ENCODE peak calls at places on chromosomes 11 and 22, in nine cellular contexts. One of them, this sample, is unnamed.

GRCh38 chr11:100515087-100515486 is 172.0 kb upstream of the ARHGAP42 start:
- DNase-seq in uterus: no peak
- DNase-seq in fibroblast of lung: peak
- DNase-seq in GM23338: peak
- DNase-seq in mucosa of descending colon: no peak
- DNase-seq in brain microvascular endothelial cell: peak
- DNase-seq in endothelial cell: peak
- DNase-seq in cardiac fibroblast: peak
- DNase-seq in GM12865: no peak
- DNase-seq in this sample: no peak

GRCh38 chr11:79926707-79927106 is 485.9 kb upstream of the TENM4 start:
- DNase-seq in uterus: no peak
- DNase-seq in fibroblast of lung: no peak
- DNase-seq in GM23338: no peak
- DNase-seq in mucosa of descending colon: no peak
- DNase-seq in brain microvascular endothelial cell: no peak
- DNase-seq in endothelial cell: no peak
- DNase-seq in cardiac fibroblast: no peak
- DNase-seq in GM12865: no peak
- DNase-seq in this sample: no peak

GRCh38 chr11:100689141-100689540 is 2.1 kb downstream of the ARHGAP42 start:
- DNase-seq in uterus: no peak
- DNase-seq in fibroblast of lung: no peak
- DNase-seq in GM23338: no peak
- DNase-seq in mucosa of descending colon: no peak
- DNase-seq in brain microvascular endothelial cell: no peak
- DNase-seq in endothelial cell: no peak
- DNase-seq in cardiac fibroblast: peak
- DNase-seq in GM12865: no peak
- DNase-seq in this sample: no peak

GRCh38 chr11:126993599-126993998 is 7.0 kb downstream of the KIRREL3 start:
- DNase-seq in uterus: no peak
- DNase-seq in fibroblast of lung: peak
- DNase-seq in GM23338: no peak
- DNase-seq in mucosa of descending colon: no peak
- DNase-seq in brain microvascular endothelial cell: no peak
- DNase-seq in endothelial cell: no peak
- DNase-seq in cardiac fibroblast: peak
- DNase-seq in GM12865: no peak
- DNase-seq in this sample: no peak

GRCh38 chr22:27474112-27474571 is 327.4 kb downstream of the MN1 start:
- DNase-seq in uterus: no peak
- DNase-seq in fibroblast of lung: peak
- DNase-seq in GM23338: no peak
- DNase-seq in mucosa of descending colon: no peak
- DNase-seq in brain microvascular endothelial cell: peak
- DNase-seq in endothelial cell: no peak
- DNase-seq in cardiac fibroblast: peak
- DNase-seq in GM12865: no peak
- DNase-seq in this sample: no peak

GRCh38 chr11:47388697-47389576 is 10.6 kb upstream of the SPI1 start:
- DNase-seq in uterus: no peak
- DNase-seq in fibroblast of lung: no peak
- DNase-seq in GM23338: no peak
- DNase-seq in mucosa of descending colon: no peak
- DNase-seq in brain microvascular endothelial cell: no peak
- DNase-seq in endothelial cell: no peak
- DNase-seq in cardiac fibroblast: no peak
- DNase-seq in GM12865: no peak
- DNase-seq in this sample: no peak

GRCh38 chr11:102620858-102621561 is 4.1 kb downstream of the MMP20 start:
- DNase-seq in uterus: no peak
- DNase-seq in fibroblast of lung: peak
- DNase-seq in GM23338: no peak
- DNase-seq in mucosa of descending colon: no peak
- DNase-seq in brain microvascular endothelial cell: peak
- DNase-seq in endothelial cell: no peak
- DNase-seq in cardiac fibroblast: peak
- DNase-seq in GM12865: no peak
- DNase-seq in this sample: no peak

GRCh38 chr11:36095716-36096115 is 151.9 kb downstream of the LDLRAD3 start:
- DNase-seq in uterus: no peak
- DNase-seq in fibroblast of lung: peak
- DNase-seq in GM23338: no peak
- DNase-seq in mucosa of descending colon: peak
- DNase-seq in brain microvascular endothelial cell: no peak
- DNase-seq in endothelial cell: no peak
- DNase-seq in cardiac fibroblast: no peak
- DNase-seq in GM12865: no peak
- DNase-seq in this sample: no peak

GRCh38 chr11:106619320-106619990 is 398.8 kb downstream of the GUCY1A2 start:
- DNase-seq in uterus: no peak
- DNase-seq in fibroblast of lung: no peak
- DNase-seq in GM23338: no peak
- DNase-seq in mucosa of descending colon: no peak
- DNase-seq in brain microvascular endothelial cell: no peak
- DNase-seq in endothelial cell: no peak
- DNase-seq in cardiac fibroblast: peak
- DNase-seq in GM12865: no peak
- DNase-seq in this sample: no peak

GRCh38 chr11:126153999-126154398 is 57.5 kb downstream of the RPUSD4 start:
- DNase-seq in uterus: peak
- DNase-seq in fibroblast of lung: peak
- DNase-seq in GM23338: no peak
- DNase-seq in mucosa of descending colon: peak
- DNase-seq in brain microvascular endothelial cell: no peak
- DNase-seq in endothelial cell: no peak
- DNase-seq in cardiac fibroblast: no peak
- DNase-seq in GM12865: no peak
- DNase-seq in this sample: no peak

GRCh38 chr22:23243006-23243573 is 62.8 kb downstream of the BCR start:
- DNase-seq in uterus: no peak
- DNase-seq in fibroblast of lung: peak
- DNase-seq in GM23338: peak
- DNase-seq in mucosa of descending colon: no peak
- DNase-seq in brain microvascular endothelial cell: no peak
- DNase-seq in endothelial cell: no peak
- DNase-seq in cardiac fibroblast: no peak
- DNase-seq in GM12865: peak
- DNase-seq in this sample: no peak

GRCh38 chr11:5618807-5619206 is 6.0 kb upstream of the TRIM34 start:
- DNase-seq in uterus: no peak
- DNase-seq in fibroblast of lung: peak
- DNase-seq in GM23338: no peak
- DNase-seq in mucosa of descending colon: no peak
- DNase-seq in brain microvascular endothelial cell: peak
- DNase-seq in endothelial cell: no peak
- DNase-seq in cardiac fibroblast: peak
- DNase-seq in GM12865: no peak
- DNase-seq in this sample: no peak

GRCh38 chr11:64560941-64561340 is 30.1 kb upstream of the SLC22A12 start:
- DNase-seq in uterus: no peak
- DNase-seq in fibroblast of lung: no peak
- DNase-seq in GM23338: no peak
- DNase-seq in mucosa of descending colon: no peak
- DNase-seq in brain microvascular endothelial cell: no peak
- DNase-seq in endothelial cell: no peak
- DNase-seq in cardiac fibroblast: no peak
- DNase-seq in GM12865: no peak
- DNase-seq in this sample: no peak

GRCh38 chr22:21606775-21607174 is 23.0 kb downstream of the YDJC start:
- DNase-seq in uterus: no peak
- DNase-seq in fibroblast of lung: no peak
- DNase-seq in GM23338: no peak
- DNase-seq in mucosa of descending colon: no peak
- DNase-seq in brain microvascular endothelial cell: no peak
- DNase-seq in endothelial cell: no peak
- DNase-seq in cardiac fibroblast: no peak
- DNase-seq in GM12865: no peak
- DNase-seq in this sample: no peak

GRCh38 chr22:19713650-19714319 is 518 bp upstream of the SEPTIN5 start:
- DNase-seq in uterus: no peak
- DNase-seq in fibroblast of lung: no peak
- DNase-seq in GM23338: peak
- DNase-seq in mucosa of descending colon: no peak
- DNase-seq in brain microvascular endothelial cell: no peak
- DNase-seq in endothelial cell: no peak
- DNase-seq in cardiac fibroblast: no peak
- DNase-seq in GM12865: no peak
- DNase-seq in this sample: no peak

DNA sequence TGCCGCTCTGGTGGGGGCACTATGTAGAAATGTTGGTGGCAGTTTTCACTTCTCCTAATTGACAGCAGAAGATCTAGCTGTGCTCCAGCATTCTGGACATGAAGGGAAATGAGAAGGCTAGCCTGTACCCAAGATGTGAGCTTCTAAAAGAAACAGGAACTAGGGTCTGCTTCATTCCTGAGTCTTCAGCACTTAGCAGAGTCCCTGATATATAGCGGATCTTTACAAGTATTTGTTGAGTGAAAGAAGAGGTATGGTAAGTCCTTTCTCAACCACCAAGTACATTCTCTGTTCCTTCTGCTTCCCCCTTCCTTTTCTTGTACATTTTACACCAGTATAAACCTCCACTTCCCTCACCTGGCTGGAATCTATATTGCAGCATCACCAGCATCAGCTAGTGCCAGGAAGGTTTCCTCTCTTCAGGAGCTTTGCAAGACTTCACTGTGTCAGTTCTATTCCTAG is 408.3 kb upstream of the CADM1 start:
- DNase-seq in uterus: no peak
- DNase-seq in fibroblast of lung: peak
- DNase-seq in GM23338: peak
- DNase-seq in mucosa of descending colon: no peak
- DNase-seq in brain microvascular endothelial cell: no peak
- DNase-seq in endothelial cell: peak
- DNase-seq in cardiac fibroblast: no peak
- DNase-seq in GM12865: peak
- DNase-seq in this sample: no peak
- TF ChIP-seq CTCF in uterus: no peak
- TF ChIP-seq CTCF in fibroblast of lung: no peak
- TF ChIP-seq CTCF in GM23338: peak
- TF ChIP-seq CTCF in mucosa of descending colon: no peak
- TF ChIP-seq CTCF in brain microvascular endothelial cell: peak
- TF ChIP-seq CTCF in endothelial cell: no peak
- TF ChIP-seq CTCF in cardiac fibroblast: no peak
- TF ChIP-seq CTCF in GM12865: peak
- TF ChIP-seq CTCF in this sample: peak

GRCh38 chr22:43624144-43624998 is 187.7 kb downstream of the EFCAB6 start:
- DNase-seq in uterus: no peak
- DNase-seq in fibroblast of lung: peak
- DNase-seq in GM23338: no peak
- DNase-seq in mucosa of descending colon: no peak
- DNase-seq in brain microvascular endothelial cell: peak
- DNase-seq in endothelial cell: no peak
- DNase-seq in cardiac fibroblast: no peak
- DNase-seq in GM12865: no peak
- DNase-seq in this sample: no peak

GRCh38 chr22:43616645-43617044 is 195.5 kb downstream of the EFCAB6 start:
- DNase-seq in uterus: no peak
- DNase-seq in fibroblast of lung: no peak
- DNase-seq in GM23338: no peak
- DNase-seq in mucosa of descending colon: peak
- DNase-seq in brain microvascular endothelial cell: no peak
- DNase-seq in endothelial cell: no peak
- DNase-seq in cardiac fibroblast: no peak
- DNase-seq in GM12865: no peak
- DNase-seq in this sample: no peak

GRCh38 chr22:43618517-43618916 is 193.6 kb downstream of the EFCAB6 start:
- DNase-seq in uterus: no peak
- DNase-seq in fibroblast of lung: no peak
- DNase-seq in GM23338: no peak
- DNase-seq in mucosa of descending colon: no peak
- DNase-seq in brain microvascular endothelial cell: no peak
- DNase-seq in endothelial cell: no peak
- DNase-seq in cardiac fibroblast: no peak
- DNase-seq in GM12865: no peak
- DNase-seq in this sample: no peak

GRCh38 chr22:43622886-43623285 is 189.2 kb downstream of the EFCAB6 start:
- DNase-seq in uterus: no peak
- DNase-seq in fibroblast of lung: no peak
- DNase-seq in GM23338: no peak
- DNase-seq in mucosa of descending colon: no peak
- DNase-seq in brain microvascular endothelial cell: no peak
- DNase-seq in endothelial cell: no peak
- DNase-seq in cardiac fibroblast: no peak
- DNase-seq in GM12865: no peak
- DNase-seq in this sample: no peak

DNA sequence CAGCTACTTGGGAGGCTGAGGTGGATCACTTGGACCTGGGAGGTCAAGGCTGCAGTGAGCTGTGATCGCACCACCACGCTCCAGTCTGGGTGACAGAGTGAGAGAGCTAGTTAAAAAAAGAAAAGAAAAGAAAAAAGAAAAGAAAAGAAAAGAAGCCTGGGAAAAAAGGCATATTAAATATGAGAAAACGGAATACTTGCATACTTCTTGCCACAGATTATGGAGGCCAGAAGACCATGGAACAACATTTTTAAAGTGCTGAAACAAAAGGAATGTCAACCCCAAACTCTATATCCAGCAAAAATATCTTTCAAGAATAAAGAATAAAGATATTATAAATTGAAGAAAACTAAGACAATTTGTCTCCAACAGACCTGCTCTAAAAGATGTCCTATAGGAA is 191.9 kb downstream of the EFCAB6 start:
- DNase-seq in uterus: no peak
- DNase-seq in fibroblast of lung: no peak
- DNase-seq in GM23338: no peak
- DNase-seq in mucosa of descending colon: no peak
- DNase-seq in brain microvascular endothelial cell: no peak
- DNase-seq in endothelial cell: no peak
- DNase-seq in cardiac fibroblast: no peak
- DNase-seq in GM12865: no peak
- DNase-seq in this sample: no peak
- TF ChIP-seq CTCF in uterus: no peak
- TF ChIP-seq CTCF in fibroblast of lung: no peak
- TF ChIP-seq CTCF in GM23338: no peak
- TF ChIP-seq CTCF in mucosa of descending colon: no peak
- TF ChIP-seq CTCF in brain microvascular endothelial cell: no peak
- TF ChIP-seq CTCF in endothelial cell: no peak
- TF ChIP-seq CTCF in cardiac fibroblast: no peak
- TF ChIP-seq CTCF in GM12865: no peak
- TF ChIP-seq CTCF in this sample: no peak

DNA sequence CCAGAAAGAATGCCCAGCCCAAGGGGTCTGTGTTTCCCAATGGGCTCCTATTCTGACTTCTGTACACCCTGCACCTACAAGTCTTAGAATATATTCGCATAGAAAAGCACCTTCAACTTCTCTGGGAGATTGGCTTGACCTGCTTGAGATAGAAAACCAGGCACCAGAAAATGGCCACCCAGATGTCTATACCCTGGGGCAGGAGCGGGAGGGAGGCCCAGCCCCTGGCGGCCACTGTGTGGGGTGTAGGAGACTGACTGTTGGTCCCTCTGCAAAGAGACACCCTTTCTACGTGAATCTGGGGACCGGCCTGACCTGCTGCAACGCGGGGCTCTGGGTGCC is 8.5 kb downstream of the DENND6B start:
- DNase-seq in uterus: no peak
- DNase-seq in fibroblast of lung: no peak
- DNase-seq in GM23338: no peak
- DNase-seq in mucosa of descending colon: no peak
- DNase-seq in brain microvascular endothelial cell: no peak
- DNase-seq in endothelial cell: no peak
- DNase-seq in cardiac fibroblast: no peak
- DNase-seq in GM12865: no peak
- DNase-seq in this sample: no peak
- TF ChIP-seq CTCF in uterus: no peak
- TF ChIP-seq CTCF in fibroblast of lung: no peak
- TF ChIP-seq CTCF in GM23338: no peak
- TF ChIP-seq CTCF in mucosa of descending colon: no peak
- TF ChIP-seq CTCF in brain microvascular endothelial cell: peak
- TF ChIP-seq CTCF in endothelial cell: no peak
- TF ChIP-seq CTCF in cardiac fibroblast: no peak
- TF ChIP-seq CTCF in GM12865: peak
- TF ChIP-seq CTCF in this sample: no peak

GRCh38 chr22:39448205-39449054 is 8.4 kb upstream of the MGAT3 start:
- DNase-seq in uterus: no peak
- DNase-seq in fibroblast of lung: no peak
- DNase-seq in GM23338: no peak
- DNase-seq in mucosa of descending colon: no peak
- DNase-seq in brain microvascular endothelial cell: no peak
- DNase-seq in endothelial cell: no peak
- DNase-seq in cardiac fibroblast: no peak
- DNase-seq in GM12865: no peak
- DNase-seq in this sample: no peak
- TF ChIP-seq CTCF in uterus: no peak
- TF ChIP-seq CTCF in fibroblast of lung: no peak
- TF ChIP-seq CTCF in GM23338: no peak
- TF ChIP-seq CTCF in mucosa of descending colon: no peak
- TF ChIP-seq CTCF in brain microvascular endothelial cell: no peak
- TF ChIP-seq CTCF in endothelial cell: no peak
- TF ChIP-seq CTCF in cardiac fibroblast: no peak
- TF ChIP-seq CTCF in GM12865: no peak
- TF ChIP-seq CTCF in this sample: no peak

This sample was measured in progenitor cell of endocrine pancreas.